ENCODE peak calls at places on chromosomes 13 and 19, in eight cellular contexts. Q, S, O, C, N, D, M and P are unnamed samples.

GRCh38 chr19:2385053-2385721 is 25.1 kb downstream of the TMPRSS9 start:
- DNase-seq in Q (no peak), C (peak), N (no peak), M (no peak), D (no peak), O (peak), S (no peak), P (no peak)

GRCh38 chr13:41970022-41970421 is 9.1 kb upstream of the VWA8 start:
- DNase-seq in Q (no peak), M (no peak), O (no peak), N (no peak), C (no peak), D (no peak), S (no peak), P (no peak)

GRCh38 chr19:13492128-13492527 is 14.2 kb downstream of the CACNA1A start:
- DNase-seq in M (no peak), S (no peak), Q (no peak), N (no peak), C (peak), O (no peak), D (no peak), P (no peak)

GRCh38 chr13:42762917-42763316 is 18.5 kb upstream of the FAM216B start:
- DNase-seq in Q (no peak), O (no peak), D (no peak), M (no peak), N (no peak), S (no peak), C (peak), P (no peak)

GRCh38 chr19:12786149-12786870 is 5.0 kb upstream of the JUNB start:
- DNase-seq in N (peak), S (no peak), O (no peak), D (no peak), Q (no peak), M (no peak), C (peak), P (peak)

GRCh38 chr13:49367640-49368431 is 76.0 kb downstream of the CAB39L start:
- DNase-seq in M (no peak), N (no peak), O (no peak), D (no peak), Q (no peak), S (peak), C (no peak), P (no peak)

GRCh38 chr19:2811735-2812413 is 7.8 kb upstream of the ZNF554 start:
- DNase-seq in D (no peak), Q (no peak), M (no peak), O (no peak), N (no peak), S (no peak), C (no peak), P (no peak)

GRCh38 chr13:76647550-76647949 is 238.7 kb downstream of the KCTD12 start:
- DNase-seq in O (no peak), S (no peak), Q (no peak), C (no peak), N (no peak), M (no peak), D (no peak), P (no peak)

GRCh38 chr13:59345316-59345715 is 818.4 kb downstream of the DIAPH3 start:
- DNase-seq in O (no peak), M (no peak), Q (no peak), S (no peak), D (no peak), N (no peak), C (no peak), P (no peak)

GRCh38 chr19:7869910-7870511 is 4.2 kb downstream of the PRR36 start:
- DNase-seq in N (peak), D (peak), O (no peak), S (peak), M (no peak), Q (peak), C (no peak), P (no peak)

GRCh38 chr19:46489445-46490272 is 6.0 kb downstream of the PNMA8B start:
- DNase-seq in O (no peak), Q (peak), C (peak), M (no peak), N (no peak), D (no peak), S (no peak), P (no peak)

GRCh38 chr13:39632994-39633393 is 22.5 kb upstream of the COG6 start:
- DNase-seq in D (no peak), S (no peak), M (no peak), Q (no peak), O (no peak), C (no peak), N (no peak), P (no peak)

GRCh38 chr19:46944918-46945628 is 74.6 kb upstream of the NPAS1 start:
- DNase-seq in O (peak), M (no peak), D (no peak), Q (no peak), C (peak), S (peak), N (no peak), P (no peak)

GRCh38 chr19:39156230-39156890 is 30.8 kb downstream of the PAK4 start:
- DNase-seq in N (no peak), O (no peak), M (no peak), S (no peak), C (no peak), D (no peak), Q (no peak), P (no peak)

GRCh38 chr13:113863511-113864302 is at the start of gene GAS6:
- DNase-seq in D (no peak), N (no peak), M (no peak), O (no peak), Q (no peak), S (peak), C (peak), P (no peak)

GRCh38 chr19:17947815-17948473 is 15.1 kb downstream of the CCDC124 start:
- DNase-seq in S (peak), Q (peak), O (no peak), M (peak), C (peak), D (peak), N (peak), P (peak)

GRCh38 chr13:112968910-112969691 is at the start of gene MCF2L:
- DNase-seq in M (peak), D (no peak), O (peak), N (no peak), Q (peak), C (peak), S (peak), P (no peak)

GRCh38 chr13:24802074-24802473 is 38.1 kb downstream of the RNF17 start:
- DNase-seq in S (no peak), O (no peak), Q (no peak), M (no peak), D (no peak), N (no peak), C (peak), P (no peak)

GRCh38 chr13:42703740-42704139 is 77.6 kb upstream of the FAM216B start:
- DNase-seq in M (no peak), Q (no peak), C (no peak), O (no peak), N (no peak), S (no peak), D (no peak), P (no peak)

GRCh38 chr19:31541396-31541795 is 192.2 kb upstream of the TSHZ3 start:
- DNase-seq in N (no peak), O (no peak), C (no peak), S (no peak), M (no peak), D (no peak), Q (no peak), P (no peak)

GRCh38 chr13:108508263-108508662 is 121.1 kb upstream of the MYO16 start:
- DNase-seq in O (no peak), N (no peak), M (no peak), Q (no peak), S (peak), C (no peak), D (no peak), P (no peak)

GRCh38 chr13:93151277-93151676 is 75.3 kb upstream of the GPC6 start:
- DNase-seq in S (no peak), C (peak), O (no peak), Q (no peak), M (no peak), D (no peak), N (no peak), P (peak)